ENCODE peak calls at places on chromosomes 3 and 15, in nine cellular contexts. Z is cardiac fibroblast, M is esophagus muscularis mucosa, X is OCI-LY7, S is H1, V is kidney epithelial cell, J is astrocyte of the spinal cord, C is omental fat pad, K is suprapubic skin. L is an unnamed sample.

GRCh38 chr15:40055576-40056293 is 16.8 kb upstream of the SRP14 start:
- DNase-seq in Z (no peak), J (no peak), X (no peak), S (no peak), V (no peak), M (no peak), C (no peak), K (peak; percentile 68), L (no peak)

GRCh38 chr15:74320358-74321247 is 46.8 kb downstream of the CYP11A1 start:
- DNase-seq in Z (peak; percentile 69), X (peak; percentile 43), C (peak; percentile 47), V (no peak), J (peak; percentile 45), K (no peak), M (no peak), S (no peak), L (peak; percentile 37)

GRCh38 chr3:191566469-191566868 is 105.5 kb downstream of the PYDC2 start:
- DNase-seq in X (no peak), K (no peak), V (no peak), J (peak; percentile 26), S (no peak), C (no peak), M (no peak), Z (no peak), L (no peak)

GRCh38 chr3:195511136-195511535 is 32.0 kb downstream of the PPP1R2 start:
- DNase-seq in C (no peak), K (no peak), M (no peak), Z (no peak), S (no peak), V (no peak), J (no peak), X (no peak), L (no peak)

GRCh38 chr15:67043939-67044771 is 21.2 kb upstream of the SMAD3 start:
- DNase-seq in K (no peak), Z (peak; percentile 73), C (no peak), S (no peak), J (peak; percentile 60), V (no peak), M (no peak), X (no peak), L (no peak)

GRCh38 chr15:66953523-66954229 is 111.7 kb upstream of the SMAD3 start:
- DNase-seq in S (no peak), M (no peak), C (no peak), J (no peak), Z (no peak), V (no peak), K (no peak), X (no peak), L (no peak)

GRCh38 chr3:149042766-149043386 is 43.5 kb downstream of the HLTF start:
- DNase-seq in J (peak; percentile 62), S (no peak), V (no peak), M (no peak), K (no peak), X (no peak), C (no peak), Z (peak; percentile 77), L (no peak)

GRCh38 chr3:45275006-45275704 is 49.1 kb upstream of the TMEM158 start:
- DNase-seq in M (no peak), S (no peak), C (no peak), K (no peak), J (no peak), X (no peak), V (no peak), Z (no peak), L (no peak)

GRCh38 chr3:127851899-127852298 is 29.6 kb upstream of the MGLL start:
- DNase-seq in K (no peak), M (peak; percentile 79), V (no peak), C (no peak), J (no peak), Z (no peak), S (no peak), X (no peak), L (no peak)

GRCh38 chr15:94607176-94607654 is 375.9 kb downstream of the MCTP2 start:
- DNase-seq in J (no peak), S (no peak), Z (no peak), X (peak; percentile 21), C (no peak), M (peak; percentile 93), V (no peak), K (no peak), L (peak; percentile 17)

GRCh38 chr3:12829404-12829803 is 12.0 kb downstream of the RPL32 start:
- DNase-seq in K (no peak), S (no peak), C (no peak), V (no peak), J (no peak), M (no peak), X (no peak), Z (no peak), L (no peak)

GRCh38 chr3:12832350-12833225 is 8.8 kb downstream of the RPL32 start:
- DNase-seq in J (no peak), X (no peak), V (no peak), M (no peak), C (no peak), S (no peak), Z (no peak), K (no peak), L (no peak)

GRCh38 chr3:12829886-12830784 is 11.2 kb downstream of the RPL32 start:
- DNase-seq in X (no peak), M (no peak), V (no peak), J (no peak), K (no peak), S (no peak), C (no peak), Z (no peak), L (no peak)

GRCh38 chr3:12831582-12831866 is 9.8 kb downstream of the RPL32 start:
- DNase-seq in M (no peak), Z (no peak), V (no peak), C (no peak), J (no peak), S (no peak), K (no peak), X (peak; percentile 30), L (no peak)

GRCh38 chr3:12830785-12831581 is 10.4 kb downstream of the RPL32 start:
- DNase-seq in K (no peak), V (no peak), Z (no peak), X (no peak), C (no peak), M (no peak), S (no peak), J (no peak), L (no peak)
- TF ChIP-seq CTCF in K (no peak), V (no peak), Z (peak; percentile 14), X (peak; percentile 56), C (no peak), M (peak; percentile 28), S (no peak), J (peak; percentile 19), L (peak; percentile 26)

GRCh38 chr3:167394003-167394402 is 13.9 kb upstream of the ZBBX start:
- DNase-seq in V (no peak), J (no peak), K (no peak), M (no peak), Z (no peak), S (no peak), X (peak; percentile 4), C (no peak), L (no peak)
- TF ChIP-seq CTCF in V (no peak), J (peak; percentile 2), K (no peak), M (peak; percentile 2), Z (no peak), S (no peak), X (peak; percentile 46), C (no peak), L (no peak)

GRCh38 chr3:85360742-85361387 is 402.1 kb downstream of the CADM2 start:
- DNase-seq in X (peak; percentile 13), V (no peak), M (no peak), C (no peak), Z (peak; percentile 16), K (no peak), S (peak; percentile 7), J (peak; percentile 39), L (peak; percentile 55)
- TF ChIP-seq CTCF in X (peak; percentile 70), V (peak; percentile 71), M (peak; percentile 50), C (no peak), Z (peak; percentile 23), K (no peak), S (peak; percentile 54), J (peak; percentile 69), L (peak; percentile 37)

DNA sequence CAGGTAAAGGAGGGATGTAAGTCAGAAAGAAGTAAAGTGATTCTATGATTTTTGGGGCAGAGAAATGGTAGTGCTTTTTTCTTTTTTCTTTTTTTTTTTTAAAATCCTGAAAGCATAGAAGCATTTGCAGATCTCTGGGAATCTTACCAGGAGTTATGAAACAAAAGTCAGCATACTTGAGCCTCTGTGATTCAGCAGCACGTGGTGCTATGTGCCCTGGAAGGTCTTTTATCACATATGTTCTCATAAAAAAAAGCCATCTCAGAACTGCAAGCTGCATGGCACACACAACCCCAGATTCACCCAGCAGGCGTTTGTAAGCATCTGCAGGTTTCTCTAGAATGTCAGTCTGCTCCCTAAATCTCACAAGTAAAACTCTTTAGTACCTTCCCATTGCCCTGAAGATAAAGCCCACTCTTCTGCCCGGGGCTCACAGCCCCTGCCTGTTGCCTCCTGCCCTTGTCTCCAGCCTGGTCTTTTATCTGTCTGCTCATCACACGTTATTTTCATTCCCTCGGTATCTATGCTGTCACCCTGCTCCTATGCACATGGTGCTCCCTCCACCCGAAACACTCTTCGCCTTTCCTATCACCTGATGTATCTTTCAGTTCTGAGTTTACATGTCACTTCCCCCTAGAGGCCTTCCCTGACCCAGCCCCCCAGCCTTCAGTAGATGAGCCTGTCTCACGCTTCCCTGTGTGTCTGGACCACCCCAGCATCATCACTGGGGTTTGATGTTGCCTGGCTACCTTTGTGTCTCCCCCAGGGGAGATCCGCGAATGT is 72.4 kb downstream of the CHDH start:
- DNase-seq in M (no peak), C (peak; percentile 32), S (no peak), J (no peak), X (no peak), Z (peak; percentile 56), K (no peak), V (no peak), L (no peak)
- TF ChIP-seq CTCF in M (no peak), C (no peak), S (no peak), J (no peak), X (no peak), Z (no peak), K (no peak), V (no peak), L (no peak)

GRCh38 chr3:5498981-5499380 is 311.5 kb downstream of the EDEM1 start:
- DNase-seq in X (no peak), Z (no peak), K (no peak), S (no peak), M (no peak), V (no peak), C (no peak), J (no peak), L (no peak)
- TF ChIP-seq CTCF in X (no peak), Z (no peak), K (no peak), S (no peak), M (no peak), V (no peak), C (no peak), J (no peak), L (no peak)

GRCh38 chr3:103991461-103992115 is 1375.1 kb upstream of the ALCAM start:
- DNase-seq in J (peak; percentile 45), Z (peak; percentile 5), K (no peak), V (no peak), M (no peak), S (no peak), C (no peak), X (peak; percentile 5), L (no peak)
- TF ChIP-seq CTCF in J (peak; percentile 76), Z (peak; percentile 26), K (no peak), V (peak; percentile 63), M (no peak), S (no peak), C (no peak), X (peak; percentile 72), L (no peak)

GRCh38 chr3:19046440-19046839 is 101.9 kb upstream of the KCNH8 start:
- DNase-seq in V (no peak), J (no peak), K (no peak), S (no peak), Z (peak; percentile 1), C (no peak), M (no peak), X (peak; percentile 18), L (no peak)
- TF ChIP-seq CTCF in V (no peak), J (no peak), K (no peak), S (no peak), Z (no peak), C (no peak), M (peak; percentile 12), X (peak; percentile 75), L (peak; percentile 16)

L was measured in transverse colon.